ENCODE peak calls at places on chromosomes 4 and X, in six cellular contexts. W is H9; E is head of caudate nucleus; R is activated T-cell treated with anti-CD3 and anti-CD28 coated beads, Interleukin-2, amount 50 U/mL, for 72 hours; S is NCI-H1417; N is PC-3. V is an unnamed sample.

GRCh38 chrX:7127058-7127457 is 20.5 kb upstream of the STS start:
- DNase-seq in W (no peak), N (no peak), S (no peak), R (no peak), E (no peak), V (no peak)

GRCh38 chr4:102684605-102685052 is 76.1 kb downstream of the MANBA start:
- DNase-seq in S (no peak), N (peak), W (no peak), E (no peak), R (no peak), V (peak)

GRCh38 chr4:121693450-121693849 is 3.3 kb downstream of the ANXA5 start:
- DNase-seq in R (no peak), N (no peak), W (no peak), S (no peak), E (no peak), V (no peak)

GRCh38 chr4:122705035-122705434 is 27.5 kb upstream of the BBS12 start:
- DNase-seq in S (no peak), N (no peak), W (no peak), E (no peak), R (no peak), V (no peak)

GRCh38 chr4:115844180-115844579 is 730.8 kb upstream of the NDST4 start:
- DNase-seq in R (no peak), S (peak), W (no peak), N (peak), E (no peak), V (no peak)

GRCh38 chr4:86386201-86386600 is 26.3 kb upstream of the MAPK10 start:
- DNase-seq in E (no peak), W (no peak), N (no peak), R (no peak), S (no peak), V (no peak)

GRCh38 chr4:186693159-186693815 is 30.4 kb downstream of the FAT1 start:
- DNase-seq in R (no peak), N (peak), S (no peak), W (no peak), E (no peak), V (peak)

GRCh38 chr4:57119054-57119651 is 9.0 kb upstream of the IGFBP7 start:
- DNase-seq in S (no peak), R (no peak), E (no peak), W (no peak), N (peak), V (peak)

GRCh38 chrX:66045894-66046293 is 6.0 kb upstream of the VSIG4 start:
- DNase-seq in W (no peak), R (peak), S (no peak), E (no peak), N (no peak), V (no peak)

GRCh38 chrX:153055827-153056748 is at the start of gene PNMA3:
- DNase-seq in R (no peak), E (no peak), S (peak), N (no peak), W (peak), V (no peak)

GRCh38 chr4:113761682-113762060 is at the start of gene CAMK2D:
- DNase-seq in R (peak), W (peak), S (peak), N (peak), E (peak), V (peak)

GRCh38 chrX:1743105-1743504 is 128.2 kb downstream of the ASMT start:
- DNase-seq in E (no peak), R (no peak), N (no peak), W (no peak), S (no peak), V (no peak)

GRCh38 chrX:14412686-14413085 is 116.7 kb upstream of the GLRA2 start:
- DNase-seq in W (no peak), R (no peak), S (no peak), N (no peak), E (no peak), V (peak)

GRCh38 chr4:56544573-56545131 is 39.1 kb downstream of the ARL9 start:
- DNase-seq in W (peak), S (peak), E (peak), R (peak), N (peak), V (peak)

GRCh38 chr4:73661646-73662119 is 41.4 kb upstream of the RASSF6 start:
- DNase-seq in S (no peak), R (no peak), W (no peak), N (peak), E (no peak), V (peak)

GRCh38 chr4:154626793-154627484 is 14.5 kb upstream of the FGG start:
- DNase-seq in E (peak), R (peak), S (peak), W (peak), N (peak), V (peak)

GRCh38 chr4:6951880-6952381 is 42.3 kb downstream of the TBC1D14 start:
- DNase-seq in E (no peak), R (no peak), W (no peak), S (no peak), N (no peak), V (no peak)

GRCh38 chrX:121546317-121546716 is 498.9 kb downstream of the GLUD2 start:
- DNase-seq in E (no peak), N (no peak), R (no peak), S (no peak), W (no peak), V (no peak)

GRCh38 chr4:22030321-22030720 is 81.7 kb upstream of the KCNIP4 start:
- DNase-seq in E (no peak), N (no peak), R (no peak), S (peak), W (no peak), V (no peak)

GRCh38 chr4:57148831-57149230 is 38.6 kb upstream of the IGFBP7 start:
- DNase-seq in S (no peak), N (peak), W (no peak), R (no peak), E (no peak), V (peak)

GRCh38 chr4:40149960-40150385 is 46.9 kb upstream of the RHOH start:
- DNase-seq in N (peak), E (peak), S (peak), R (peak), W (peak), V (peak)

GRCh38 chr4:149961876-149962597 is 116.2 kb upstream of the DCLK2 start:
- DNase-seq in W (no peak), R (no peak), E (no peak), S (no peak), N (peak), V (peak)

GRCh38 chr4:96170198-96170597 is 330.3 kb downstream of the PDHA2 start:
- DNase-seq in E (no peak), S (no peak), N (no peak), W (peak), R (no peak), V (no peak)

GRCh38 chr4:38621004-38621684 is 42.9 kb upstream of the KLF3 start:
- DNase-seq in R (no peak), W (no peak), N (peak), S (peak), E (no peak), V (peak)